ENCODE peak calls at places on chromosomes 4 and X, in seven cellular contexts. F is colonic mucosa; A is Karpas-422; W is right cardiac atrium; L is transverse colon; R is CD4-positive, alpha-beta memory T cell; G is adrenal gland. S is an unnamed sample.

GRCh38 chr4:51930557-51930956 is 87.6 kb downstream of the DCUN1D4 start:
- DNase-seq in G (no peak), A (no peak), W (no peak), R (no peak), L (no peak), F (no peak), S (no peak)

GRCh38 chr4:123995939-123996338 is 599.3 kb downstream of the SPRY1 start:
- DNase-seq in A (no peak), F (no peak), L (no peak), W (no peak), R (no peak), G (no peak), S (no peak)

GRCh38 chr4:182483685-182484084 is 240.5 kb downstream of the TENM3 start:
- DNase-seq in A (no peak), W (no peak), F (no peak), L (no peak), R (no peak), G (no peak), S (no peak)

GRCh38 chrX:13345037-13345436 is 25.2 kb upstream of the ATXN3L start:
- DNase-seq in F (no peak), G (no peak), W (no peak), R (no peak), L (no peak), A (no peak), S (no peak)

GRCh38 chr4:42579903-42580302 is 77.0 kb downstream of the ATP8A1 start:
- DNase-seq in G (no peak), A (no peak), F (no peak), L (no peak), W (no peak), R (no peak), S (no peak)

GRCh38 chrX:69128573-69128972 is 36.7 kb downstream of the PJA1 start:
- DNase-seq in A (no peak), R (no peak), F (no peak), L (no peak), G (peak; percentile 18), W (peak; percentile 78), S (no peak)

GRCh38 chr4:36385951-36386561 is 104.6 kb downstream of the DTHD1 start:
- DNase-seq in A (no peak), L (peak; percentile 11), F (no peak), G (no peak), R (peak; percentile 79), W (no peak), S (peak; percentile 56)

GRCh38 chr4:137655286-137655685 is 123.0 kb upstream of the PCDH18 start:
- DNase-seq in W (no peak), R (no peak), G (no peak), L (no peak), F (no peak), A (no peak), S (no peak)

GRCh38 chrX:77431227-77431626 is 16.0 kb upstream of the FGF16 start:
- DNase-seq in R (no peak), A (peak; percentile 51), L (no peak), G (no peak), W (peak; percentile 65), F (no peak), S (no peak)

GRCh38 chr4:113646456-113646809 is 115.1 kb downstream of the CAMK2D start:
- DNase-seq in L (peak; percentile 63), F (peak; percentile 74), A (no peak), R (no peak), G (no peak), W (peak; percentile 52), S (peak; percentile 47)

GRCh38 chrX:138006176-138006575 is 440.2 kb downstream of the ZIC3 start:
- DNase-seq in A (no peak), R (no peak), G (no peak), L (no peak), W (no peak), F (no peak), S (no peak)

GRCh38 chrX:23952984-23953907 is 45.4 kb downstream of the CXorf58 start:
- DNase-seq in W (no peak), G (no peak), F (no peak), R (peak; percentile 42), L (no peak), A (peak; percentile 66), S (peak; percentile 31)

GRCh38 chr4:108450236-108450898 is 170.0 kb upstream of the RPL34 start:
- DNase-seq in A (no peak), L (no peak), W (no peak), G (no peak), R (no peak), F (no peak), S (no peak)

GRCh38 chrX:10579018-10579752 is 41.2 kb downstream of the MID1 start:
- DNase-seq in F (no peak), G (no peak), A (no peak), R (no peak), L (no peak), W (no peak), S (peak; percentile 43)

GRCh38 chrX:105299286-105299685 is 78.8 kb upstream of the TEX13A start:
- DNase-seq in A (no peak), W (no peak), F (no peak), L (no peak), R (no peak), G (no peak), S (no peak)

GRCh38 chrX:42437211-42437610 is 340.8 kb downstream of the PPP1R2C start:
- DNase-seq in L (no peak), W (no peak), A (no peak), G (no peak), R (no peak), F (no peak), S (no peak)

GRCh38 chr4:21948347-21949072 is at the start of gene KCNIP4:
- DNase-seq in A (no peak), G (no peak), R (no peak), L (peak; percentile 10), F (no peak), W (no peak), S (no peak)

GRCh38 chr4:39469429-39470077 is 10.7 kb downstream of the LIAS start:
- DNase-seq in W (peak; percentile 63), R (peak; percentile 45), G (peak; percentile 71), A (peak; percentile 90), F (peak; percentile 46), L (no peak), S (peak; percentile 70)

GRCh38 chr4:140003851-140004579 is 150.0 kb downstream of the MAML3 start:
- DNase-seq in A (no peak), L (no peak), G (no peak), F (no peak), W (no peak), R (no peak), S (no peak)

GRCh38 chr4:140005699-140006098 is 148.3 kb downstream of the MAML3 start:
- DNase-seq in G (no peak), F (no peak), A (peak; percentile 60), W (no peak), R (no peak), L (no peak), S (no peak)

GRCh38 chr4:140000232-140000631 is 153.8 kb downstream of the MAML3 start:
- DNase-seq in G (no peak), L (no peak), W (no peak), R (no peak), A (no peak), F (no peak), S (no peak)

GRCh38 chr4:140004580-140005314 is 149.2 kb downstream of the MAML3 start:
- DNase-seq in R (no peak), A (no peak), F (no peak), L (no peak), G (peak; percentile 72), W (peak; percentile 75), S (no peak)
- H3K4me3 ChIP-seq in R (no peak overlapping the region), A (no peak overlapping the region), F (no peak overlapping the region), L (peak overlapping the region; percentile 36), G (no peak overlapping the region), W (peak overlapping the region; percentile 60), S (no peak overlapping the region)

GRCh38 chr4:152534541-152535231 is 1.2 kb downstream of the FBXW7 start:
- DNase-seq in A (peak; percentile 86), G (peak; percentile 50), L (peak; percentile 61), W (peak; percentile 74), R (peak; percentile 59), F (peak; percentile 54), S (peak; percentile 49)
- H3K27ac ChIP-seq in A (no peak overlapping the region), G (no peak overlapping the region), L (peak overlapping the region; percentile 99), W (peak overlapping the region; percentile 14), R (peak overlapping the region; percentile 87), F (peak overlapping the region; percentile 98), S (peak overlapping the region; percentile 99)

GRCh38 chrX:50432760-50433377 is 37.8 kb downstream of the DGKK start:
- DNase-seq in A (peak; percentile 43), W (no peak), R (no peak), F (no peak), G (no peak), L (no peak), S (no peak)

GRCh38 chrX:50436797-50437196 is 33.8 kb downstream of the DGKK start:
- DNase-seq in A (no peak), G (no peak), L (no peak), R (no peak), W (no peak), F (no peak), S (peak; percentile 13)

GRCh38 chrX:50430917-50431316 is 39.7 kb downstream of the DGKK start:
- DNase-seq in W (no peak), L (no peak), F (no peak), G (no peak), A (no peak), R (no peak), S (no peak)

GRCh38 chrX:50431623-50432022 is 39.0 kb downstream of the DGKK start:
- DNase-seq in W (no peak), G (no peak), L (no peak), A (no peak), R (no peak), F (no peak), S (no peak)
- H3K27me3 ChIP-seq in W (no peaks in the 10 kb centered on the region), G (peaks cover 21% of the 10 kb centered on the region), L (no peaks in the 10 kb centered on the region), A (no peaks in the 10 kb centered on the region), R (no peaks in the 10 kb centered on the region), F (peaks cover 7% of the 10 kb centered on the region), S (no peaks in the 10 kb centered on the region)

GRCh38 chrX:1281511-1281910 is 12.9 kb downstream of the CSF2RA start:
- DNase-seq in F (no peak), G (no peak), A (no peak), L (no peak), W (no peak), R (no peak), S (no peak)
- H3K4me3 ChIP-seq in F (no peak overlapping the region), G (no peak overlapping the region), A (no peak overlapping the region), L (no peak overlapping the region), W (no peak overlapping the region), R (no peak overlapping the region), S (no peak overlapping the region)

S was measured in small intestine.